ENCODE peak calls at places on chromosome 21, in four cellular contexts. R is neuronal stem cell; D is CD8-positive, alpha-beta memory T cell; Q is prostate gland. C is an unnamed sample.

GRCh38 chr21:44382536-44382935 is 29.1 kb downstream of the TRPM2 start:
- DNase-seq in R (no peak), D (no peak), Q (no peak), C (no peak)

GRCh38 chr21:42389449-42389835 is 6.4 kb downstream of the TMPRSS3 start:
- DNase-seq in D (no peak), Q (peak; percentile 69), R (peak; percentile 20), C (no peak)

GRCh38 chr21:26964379-26964778 is 2.5 kb downstream of the ADAMTS5 start:
- DNase-seq in Q (no peak), R (no peak), D (no peak), C (no peak)

GRCh38 chr21:32812035-32812434 is 40.5 kb upstream of the PAXBP1 start:
- DNase-seq in D (no peak), R (no peak), Q (no peak), C (no peak)

GRCh38 chr21:36806103-36806502 is 107.2 kb downstream of the SIM2 start:
- DNase-seq in Q (no peak), D (no peak), R (no peak), C (no peak)

GRCh38 chr21:38811257-38811656 is 5.5 kb downstream of the ETS2 start:
- DNase-seq in R (no peak), D (no peak), Q (no peak), C (no peak)

GRCh38 chr21:42733874-42734273 is 80.5 kb downstream of the PDE9A start:
- DNase-seq in R (no peak), Q (no peak), D (no peak), C (no peak)

GRCh38 chr21:46129846-46130651 is 25.3 kb downstream of the FTCD start:
- DNase-seq in Q (no peak), D (no peak), R (no peak), C (no peak)

GRCh38 chr21:43597052-43597451 is 62.2 kb downstream of the HSF2BP start:
- DNase-seq in D (no peak), Q (no peak), R (no peak), C (no peak)

GRCh38 chr21:42685954-42686500 is 32.6 kb downstream of the PDE9A start:
- DNase-seq in D (no peak), Q (no peak), R (no peak), C (no peak)

GRCh38 chr21:29654203-29654602 is 285.6 kb downstream of the GRIK1 start:
- DNase-seq in D (no peak), Q (no peak), R (no peak), C (no peak)

GRCh38 chr21:45078877-45079281 is 4.5 kb downstream of the ADARB1 start:
- DNase-seq in R (no peak), D (peak; percentile 86), Q (no peak), C (no peak)

GRCh38 chr21:26572026-26572425 is 1.1 kb downstream of the CYYR1 start:
- DNase-seq in Q (no peak), D (no peak), R (no peak), C (no peak)

GRCh38 chr21:45513741-45514310 is 28.4 kb downstream of the SLC19A1 start:
- DNase-seq in Q (no peak), R (no peak), D (no peak), C (no peak)

GRCh38 chr21:36250423-36251075 is 69.4 kb upstream of the MORC3 start:
- DNase-seq in Q (no peak), D (no peak), R (no peak), C (no peak)

GRCh38 chr21:26064506-26064905 is 106.1 kb downstream of the APP start:
- DNase-seq in Q (no peak), D (no peak), R (no peak), C (no peak)

GRCh38 chr21:44996096-44996495 is 56.3 kb downstream of the SLX9 start:
- DNase-seq in D (no peak), R (no peak), Q (no peak), C (no peak)

GRCh38 chr21:25518491-25518911 is 88.8 kb downstream of the MRPL39 start:
- DNase-seq in Q (no peak), R (no peak), D (no peak), C (no peak)

GRCh38 chr21:14548751-14549150 is 2.6 kb upstream of the SAMSN1 start:
- DNase-seq in D (no peak), Q (no peak), R (no peak), C (no peak)

GRCh38 chr21:22758478-22758877 is 1760.3 kb downstream of the NCAM2 start:
- DNase-seq in Q (no peak), R (no peak), D (no peak), C (no peak)

GRCh38 chr21:36909901-36910561 is 56.4 kb downstream of the HLCS start:
- DNase-seq in Q (no peak), R (no peak), D (no peak), C (no peak)

GRCh38 chr21:20996421-20997307 is 1.5 kb upstream of the NCAM2 start:
- DNase-seq in R (peak; percentile 6), Q (no peak), D (no peak), C (no peak)

GRCh38 chr21:37683396-37684114 is 232.7 kb downstream of the KCNJ6 start:
- DNase-seq in R (no peak), D (no peak), Q (no peak), C (no peak)

GRCh38 chr21:42653492-42654061 is at the start of gene PDE9A:
- DNase-seq in D (no peak), R (peak; percentile 63), Q (peak; percentile 52), C (no peak)

GRCh38 chr21:38958940-38959685 is 153.4 kb downstream of the ETS2 start:
- DNase-seq in R (no peak), D (no peak), Q (no peak), C (no peak)

GRCh38 chr21:46098303-46099141 is 610 bp downstream of the COL6A2 start:
- DNase-seq in D (no peak), R (no peak), Q (peak; percentile 2), C (peak; percentile 0)

GRCh38 chr21:42654179-42654912 is 925 bp downstream of the PDE9A start:
- DNase-seq in D (no peak), Q (no peak), R (peak; percentile 69), C (no peak)

GRCh38 chr21:38972078-38972477 is 166.3 kb downstream of the ETS2 start:
- DNase-seq in R (no peak), D (no peak), Q (no peak), C (no peak)

GRCh38 chr21:45456836-45457160 is 51.8 kb downstream of the COL18A1 start:
- DNase-seq in R (no peak), D (no peak), Q (no peak), C (no peak)

GRCh38 chr21:16264314-16264713 is 534.5 kb downstream of the USP25 start:
- DNase-seq in Q (no peak), R (no peak), D (no peak), C (no peak)

GRCh38 chr21:35575280-35575915 is 484.9 kb downstream of the SETD4 start:
- DNase-seq in Q (no peak), R (no peak), D (no peak), C (no peak)

DNA sequence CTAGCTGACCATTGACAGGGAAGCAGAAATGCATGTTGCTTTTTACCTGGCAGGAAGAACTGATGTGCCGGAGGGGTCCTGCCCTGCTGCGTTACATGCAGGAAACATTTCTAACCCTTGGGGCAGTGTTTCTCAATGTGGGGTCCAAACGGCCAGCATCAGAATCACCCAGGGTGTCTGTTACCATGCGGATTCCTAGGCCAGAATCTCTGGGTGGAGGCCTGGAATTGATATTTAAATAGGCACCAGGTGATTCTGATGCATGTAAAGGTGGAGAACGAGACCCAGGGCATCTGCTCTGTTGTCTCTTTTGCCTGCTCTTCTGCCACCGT is 182.7 kb downstream of the PCP4 start:
- DNase-seq in R (no peak), Q (no peak), D (no peak), C (no peak)
- H3K9me3 ChIP-seq in R (no peaks in the 10 kb centered on the region), Q (no peaks in the 10 kb centered on the region), D (no peaks in the 10 kb centered on the region), C (no peaks in the 10 kb centered on the region)

GRCh38 chr21:31614705-31615104 is 44.8 kb upstream of the SOD1 start:
- DNase-seq in D (no peak), Q (no peak), R (no peak), C (no peak)
- H3K9me3 ChIP-seq in D (no peaks in the 10 kb centered on the region), Q (no peaks in the 10 kb centered on the region), R (no peaks in the 10 kb centered on the region), C (no peaks in the 10 kb centered on the region)

DNA sequence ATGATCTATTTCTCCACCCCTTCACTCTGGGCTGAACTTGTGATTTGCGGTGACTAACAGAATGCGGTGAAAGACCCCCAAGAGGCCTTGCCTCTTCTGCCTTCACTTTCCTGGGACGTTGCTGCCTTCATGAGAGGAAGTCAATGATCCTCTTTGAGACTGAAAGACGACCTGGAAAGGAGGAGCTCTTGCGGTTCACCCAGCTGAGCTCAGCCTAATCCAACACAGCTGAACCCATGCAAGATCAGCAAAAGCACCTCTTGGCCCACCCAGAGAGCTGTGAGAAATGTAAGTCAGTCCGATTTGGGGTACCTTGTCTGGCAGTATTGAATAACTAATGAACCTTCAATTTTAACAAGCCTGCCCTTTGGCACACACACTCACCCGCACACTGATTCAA is 767.4 kb upstream of the TPTE start:
- DNase-seq in R (no peak), Q (no peak), D (no peak), C (no peak)
- H3K9me3 ChIP-seq in R (no peaks in the 10 kb centered on the region), Q (peaks cover 6% of the 10 kb centered on the region), D (no peaks in the 10 kb centered on the region), C (no peaks in the 10 kb centered on the region)

GRCh38 chr21:18705971-18706370 is 302.4 kb upstream of the TMPRSS15 start:
- DNase-seq in D (no peak), Q (no peak), R (no peak), C (no peak)
- H3K9me3 ChIP-seq in D (no peaks in the 10 kb centered on the region), Q (no peaks in the 10 kb centered on the region), R (no peaks in the 10 kb centered on the region), C (no peaks in the 10 kb centered on the region)

GRCh38 chr21:30935889-30936168 is 54.4 kb upstream of the KRTAP11-1 start:
- DNase-seq in Q (no peak), D (no peak), R (no peak), C (no peak)

GRCh38 chr21:30935121-30935888 is 53.9 kb upstream of the KRTAP11-1 start:
- DNase-seq in R (no peak), Q (no peak), D (no peak), C (no peak)

GRCh38 chr21:30942192-30942591 is 60.8 kb upstream of the KRTAP11-1 start:
- DNase-seq in R (no peak), Q (no peak), D (no peak), C (no peak)

GRCh38 chr21:30936207-30936606 is 54.8 kb upstream of the KRTAP11-1 start:
- DNase-seq in Q (no peak), R (no peak), D (no peak), C (no peak)
- H3K9me3 ChIP-seq in Q (no peaks in the 10 kb centered on the region), R (no peaks in the 10 kb centered on the region), D (no peaks in the 10 kb centered on the region), C (no peaks in the 10 kb centered on the region)

GRCh38 chr21:41204736-41205135 is 36.8 kb downstream of the BACE2 start:
- DNase-seq in Q (no peak), R (no peak), D (no peak), C (no peak)
- H3K9me3 ChIP-seq in Q (no peaks in the 10 kb centered on the region), R (no peaks in the 10 kb centered on the region), D (no peaks in the 10 kb centered on the region), C (no peaks in the 10 kb centered on the region)

GRCh38 chr21:34567574-34567973 is 47.3 kb downstream of the RCAN1 start:
- DNase-seq in D (no peak), Q (no peak), R (no peak), C (no peak)
- H3K9me3 ChIP-seq in D (no peaks in the 10 kb centered on the region), Q (no peaks in the 10 kb centered on the region), R (peaks cover 5% of the 10 kb centered on the region), C (no peaks in the 10 kb centered on the region)

GRCh38 chr21:19290328-19290727 is 886.7 kb upstream of the TMPRSS15 start:
- DNase-seq in Q (no peak), D (no peak), R (no peak), C (no peak)
- H3K9me3 ChIP-seq in Q (no peaks in the 10 kb centered on the region), D (no peaks in the 10 kb centered on the region), R (no peaks in the 10 kb centered on the region), C (no peaks in the 10 kb centered on the region)

DNA sequence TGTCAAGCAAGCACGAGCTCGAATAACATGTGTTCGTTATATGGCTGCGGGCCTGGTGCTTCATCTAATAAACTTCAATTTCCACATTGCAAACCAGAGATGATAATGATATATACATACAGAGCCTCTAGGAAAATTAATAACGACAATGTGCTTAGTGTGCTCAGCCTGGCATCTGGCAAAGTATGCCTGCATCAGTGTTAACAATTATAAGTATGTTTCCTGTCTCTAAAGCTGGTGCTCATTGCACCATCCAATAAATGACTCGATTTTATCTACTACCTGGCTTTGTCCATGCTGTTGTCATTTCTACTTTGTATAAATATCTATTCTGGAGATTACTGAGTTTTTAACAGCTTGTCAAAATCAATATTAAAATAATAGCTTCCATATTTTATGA is 1402.6 kb downstream of the MRPL39 start:
- DNase-seq in R (no peak), Q (no peak), D (no peak), C (no peak)
- H3K9me3 ChIP-seq in R (no peaks in the 10 kb centered on the region), Q (no peaks in the 10 kb centered on the region), D (no peaks in the 10 kb centered on the region), C (no peaks in the 10 kb centered on the region)